ENCODE peak calls at places on chromosomes 7 and 10, in seven cellular contexts. One of them, this sample, is unnamed.

GRCh38 chr7:102173669-102174068 is 113.0 kb upstream of the SH2B2 start:
- DNase-seq in heart right ventricle: no peak
- DNase-seq in fibroblast of lung: no peak
- DNase-seq in left ventricle myocardium inferior: no peak
- DNase-seq in Caco-2: no peak
- DNase-seq in brain microvascular endothelial cell: no peak
- DNase-seq in thoracic aorta: no peak
- DNase-seq in this sample: no peak

GRCh38 chr7:14125998-14126397 is 136.5 kb upstream of the ETV1 start:
- DNase-seq in left ventricle myocardium inferior: no peak
- DNase-seq in fibroblast of lung: no peak
- DNase-seq in heart right ventricle: no peak
- DNase-seq in Caco-2: peak
- DNase-seq in thoracic aorta: no peak
- DNase-seq in brain microvascular endothelial cell: peak
- DNase-seq in this sample: no peak

GRCh38 chr7:30330134-30331111 is 46.0 kb downstream of the ZNRF2 start:
- DNase-seq in fibroblast of lung: peak
- DNase-seq in heart right ventricle: no peak
- DNase-seq in thoracic aorta: no peak
- DNase-seq in Caco-2: no peak
- DNase-seq in left ventricle myocardium inferior: no peak
- DNase-seq in brain microvascular endothelial cell: no peak
- DNase-seq in this sample: no peak

GRCh38 chr10:122829454-122829853 is 16.2 kb downstream of the CUZD1 start:
- DNase-seq in Caco-2: no peak
- DNase-seq in thoracic aorta: no peak
- DNase-seq in fibroblast of lung: no peak
- DNase-seq in brain microvascular endothelial cell: no peak
- DNase-seq in heart right ventricle: no peak
- DNase-seq in left ventricle myocardium inferior: no peak
- DNase-seq in this sample: no peak

GRCh38 chr7:130090745-130091532 is 20.6 kb downstream of the KLHDC10 start:
- DNase-seq in brain microvascular endothelial cell: no peak
- DNase-seq in thoracic aorta: no peak
- DNase-seq in heart right ventricle: no peak
- DNase-seq in left ventricle myocardium inferior: no peak
- DNase-seq in Caco-2: no peak
- DNase-seq in fibroblast of lung: no peak
- DNase-seq in this sample: no peak

GRCh38 chr10:103147645-103148044 is 45.4 kb downstream of the NT5C2 start:
- DNase-seq in Caco-2: no peak
- DNase-seq in brain microvascular endothelial cell: no peak
- DNase-seq in fibroblast of lung: no peak
- DNase-seq in left ventricle myocardium inferior: no peak
- DNase-seq in thoracic aorta: no peak
- DNase-seq in heart right ventricle: no peak
- DNase-seq in this sample: no peak

GRCh38 chr7:151865070-151865670 is 11.7 kb downstream of the PRKAG2 start:
- DNase-seq in fibroblast of lung: no peak
- DNase-seq in brain microvascular endothelial cell: no peak
- DNase-seq in Caco-2: no peak
- DNase-seq in thoracic aorta: no peak
- DNase-seq in left ventricle myocardium inferior: no peak
- DNase-seq in heart right ventricle: no peak
- DNase-seq in this sample: no peak

GRCh38 chr10:57788117-57788516 is 479.6 kb downstream of the IPMK start:
- DNase-seq in heart right ventricle: no peak
- DNase-seq in brain microvascular endothelial cell: no peak
- DNase-seq in fibroblast of lung: no peak
- DNase-seq in thoracic aorta: no peak
- DNase-seq in left ventricle myocardium inferior: no peak
- DNase-seq in Caco-2: no peak
- DNase-seq in this sample: no peak

GRCh38 chr10:87596351-87596750 is 63.3 kb upstream of the PAPSS2 start:
- DNase-seq in left ventricle myocardium inferior: no peak
- DNase-seq in brain microvascular endothelial cell: no peak
- DNase-seq in thoracic aorta: no peak
- DNase-seq in fibroblast of lung: no peak
- DNase-seq in heart right ventricle: no peak
- DNase-seq in Caco-2: no peak
- DNase-seq in this sample: no peak

GRCh38 chr10:126686271-126686670 is 15.8 kb upstream of the C10orf90 start:
- DNase-seq in brain microvascular endothelial cell: no peak
- DNase-seq in left ventricle myocardium inferior: no peak
- DNase-seq in thoracic aorta: no peak
- DNase-seq in fibroblast of lung: no peak
- DNase-seq in Caco-2: no peak
- DNase-seq in heart right ventricle: no peak
- DNase-seq in this sample: no peak

GRCh38 chr7:84058311-84059076 is 136.1 kb downstream of the SEMA3A start:
- DNase-seq in thoracic aorta: no peak
- DNase-seq in brain microvascular endothelial cell: peak
- DNase-seq in left ventricle myocardium inferior: no peak
- DNase-seq in heart right ventricle: no peak
- DNase-seq in Caco-2: no peak
- DNase-seq in fibroblast of lung: peak
- DNase-seq in this sample: no peak

GRCh38 chr7:30975257-30975899 is 11.6 kb downstream of the GHRHR start:
- DNase-seq in left ventricle myocardium inferior: no peak
- DNase-seq in fibroblast of lung: no peak
- DNase-seq in heart right ventricle: no peak
- DNase-seq in Caco-2: no peak
- DNase-seq in thoracic aorta: no peak
- DNase-seq in brain microvascular endothelial cell: no peak
- DNase-seq in this sample: no peak

GRCh38 chr7:112160771-112161150 is 45.4 kb downstream of the DOCK4 start:
- DNase-seq in Caco-2: no peak
- DNase-seq in left ventricle myocardium inferior: no peak
- DNase-seq in thoracic aorta: no peak
- DNase-seq in heart right ventricle: no peak
- DNase-seq in brain microvascular endothelial cell: no peak
- DNase-seq in fibroblast of lung: no peak
- DNase-seq in this sample: no peak

GRCh38 chr10:86747796-86748581 is 8.4 kb upstream of the BMPR1A start:
- DNase-seq in heart right ventricle: no peak
- DNase-seq in thoracic aorta: no peak
- DNase-seq in Caco-2: no peak
- DNase-seq in brain microvascular endothelial cell: no peak
- DNase-seq in left ventricle myocardium inferior: no peak
- DNase-seq in fibroblast of lung: peak
- DNase-seq in this sample: no peak

GRCh38 chr10:43336641-43337318 is 34.7 kb upstream of the FXYD4 start:
- DNase-seq in brain microvascular endothelial cell: no peak
- DNase-seq in thoracic aorta: no peak
- DNase-seq in heart right ventricle: no peak
- DNase-seq in Caco-2: peak
- DNase-seq in fibroblast of lung: no peak
- DNase-seq in left ventricle myocardium inferior: no peak
- DNase-seq in this sample: no peak

DNA sequence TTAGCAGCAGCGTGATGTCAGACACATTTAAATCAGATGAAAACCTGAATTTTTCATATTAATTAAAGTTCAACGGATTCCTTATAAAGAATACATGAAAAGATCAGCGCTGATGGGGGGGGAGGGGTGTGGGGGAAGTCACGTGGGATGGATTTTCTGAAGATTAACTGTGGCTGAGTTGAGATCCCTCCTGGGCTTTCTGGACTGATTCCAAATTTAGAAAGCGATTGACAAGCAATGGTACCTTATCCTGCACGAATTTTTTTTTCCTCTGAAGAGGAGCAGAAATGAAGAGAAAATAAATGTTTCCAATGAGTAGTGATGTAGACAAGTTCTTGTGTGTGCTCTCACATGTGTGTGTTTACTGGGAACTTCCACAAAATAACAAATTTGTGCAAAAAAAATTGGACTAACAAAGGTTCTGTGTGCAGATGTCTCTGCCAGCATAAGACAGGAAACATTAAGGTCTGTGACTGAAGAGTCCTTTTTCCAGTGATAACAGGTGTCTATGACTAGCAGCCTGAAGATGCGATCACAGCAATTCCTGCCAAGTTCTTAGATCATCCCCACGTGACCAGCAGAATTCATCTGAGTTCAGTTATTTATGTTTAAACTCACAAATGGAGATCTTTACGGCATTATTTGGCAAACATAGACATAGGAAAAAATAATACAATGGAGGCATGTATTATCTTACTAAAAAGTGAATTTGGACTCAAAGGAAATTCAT is 585.2 kb upstream of the CELF2 start:
- DNase-seq in heart right ventricle: no peak
- DNase-seq in thoracic aorta: no peak
- DNase-seq in brain microvascular endothelial cell: no peak
- DNase-seq in left ventricle myocardium inferior: no peak
- DNase-seq in Caco-2: no peak
- DNase-seq in fibroblast of lung: peak
- DNase-seq in this sample: no peak
- TF ChIP-seq CTCF in heart right ventricle: no peak
- TF ChIP-seq CTCF in thoracic aorta: no peak
- TF ChIP-seq CTCF in brain microvascular endothelial cell: no peak
- TF ChIP-seq CTCF in left ventricle myocardium inferior: no peak
- TF ChIP-seq CTCF in Caco-2: no peak
- TF ChIP-seq CTCF in fibroblast of lung: no peak
- TF ChIP-seq CTCF in this sample: no peak

DNA sequence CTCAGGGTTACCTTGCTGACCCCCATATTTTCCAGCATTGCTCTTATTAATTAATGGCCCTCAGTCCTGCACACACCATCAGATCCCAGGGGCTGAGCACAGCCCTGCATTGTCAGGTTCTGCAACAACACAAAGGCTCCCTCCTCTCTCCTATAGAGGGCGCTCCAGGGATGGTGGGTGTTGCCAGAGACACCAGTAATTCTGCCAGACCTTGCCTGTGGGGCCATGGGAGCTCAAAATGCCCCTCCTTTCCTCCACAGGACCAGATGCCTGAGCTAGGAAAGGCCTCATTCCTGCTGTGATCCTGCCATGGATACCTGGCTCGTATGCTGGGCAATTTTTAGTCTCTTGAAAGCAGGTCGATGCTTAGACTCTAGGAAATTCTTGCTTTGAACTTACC is 42.8 kb upstream of the PRSS58 start:
- DNase-seq in thoracic aorta: no peak
- DNase-seq in heart right ventricle: no peak
- DNase-seq in Caco-2: peak
- DNase-seq in fibroblast of lung: no peak
- DNase-seq in left ventricle myocardium inferior: no peak
- DNase-seq in brain microvascular endothelial cell: no peak
- DNase-seq in this sample: no peak
- TF ChIP-seq CTCF in thoracic aorta: no peak
- TF ChIP-seq CTCF in heart right ventricle: no peak
- TF ChIP-seq CTCF in Caco-2: peak
- TF ChIP-seq CTCF in fibroblast of lung: no peak
- TF ChIP-seq CTCF in left ventricle myocardium inferior: no peak
- TF ChIP-seq CTCF in brain microvascular endothelial cell: peak
- TF ChIP-seq CTCF in this sample: no peak

DNA sequence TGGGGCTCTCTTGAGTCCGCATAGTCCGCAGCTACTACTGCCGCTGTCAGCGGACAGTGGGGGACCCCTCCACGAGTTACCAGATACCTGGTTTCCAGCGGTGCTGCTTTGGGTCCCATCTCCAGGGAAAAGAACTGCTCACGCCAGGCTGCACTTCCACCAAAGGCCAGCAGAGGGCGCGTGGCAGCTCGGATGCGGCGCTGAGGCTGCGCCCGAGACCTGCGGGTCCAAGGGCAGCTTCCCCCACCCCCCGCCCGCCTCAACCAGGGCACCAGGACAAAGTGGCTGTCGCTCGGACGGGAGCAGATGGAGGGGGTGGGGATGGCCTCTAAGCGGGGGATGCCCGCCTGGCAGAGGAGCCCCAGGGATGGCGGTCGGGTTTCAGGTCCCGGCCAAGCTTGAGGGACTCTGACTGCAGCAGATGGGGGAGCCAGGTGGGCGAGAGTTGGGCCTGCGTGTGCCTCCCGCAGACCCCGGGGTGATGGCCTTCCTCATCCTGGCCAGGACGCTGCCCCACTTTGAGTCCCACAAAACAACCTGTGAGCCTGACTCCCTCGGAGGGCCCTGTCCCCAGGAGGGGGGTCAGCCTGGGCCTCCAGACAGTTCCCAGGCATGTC is 23.8 kb upstream of the ZNF735 start:
- DNase-seq in heart right ventricle: peak
- DNase-seq in brain microvascular endothelial cell: no peak
- DNase-seq in fibroblast of lung: no peak
- DNase-seq in left ventricle myocardium inferior: no peak
- DNase-seq in thoracic aorta: no peak
- DNase-seq in Caco-2: peak
- DNase-seq in this sample: no peak
- TF ChIP-seq CTCF in heart right ventricle: peak
- TF ChIP-seq CTCF in brain microvascular endothelial cell: peak
- TF ChIP-seq CTCF in fibroblast of lung: peak
- TF ChIP-seq CTCF in left ventricle myocardium inferior: peak
- TF ChIP-seq CTCF in thoracic aorta: peak
- TF ChIP-seq CTCF in Caco-2: peak
- TF ChIP-seq CTCF in this sample: peak

GRCh38 chr10:101393378-101393777 is 39.4 kb downstream of the BTRC start:
- DNase-seq in heart right ventricle: no peak
- DNase-seq in Caco-2: no peak
- DNase-seq in left ventricle myocardium inferior: no peak
- DNase-seq in fibroblast of lung: no peak
- DNase-seq in brain microvascular endothelial cell: no peak
- DNase-seq in thoracic aorta: no peak
- DNase-seq in this sample: peak

GRCh38 chr10:101385866-101386658 is 32.1 kb downstream of the BTRC start:
- DNase-seq in Caco-2: no peak
- DNase-seq in brain microvascular endothelial cell: no peak
- DNase-seq in fibroblast of lung: peak
- DNase-seq in thoracic aorta: no peak
- DNase-seq in left ventricle myocardium inferior: no peak
- DNase-seq in heart right ventricle: no peak
- DNase-seq in this sample: peak

GRCh38 chr10:101389986-101390531 is 36.1 kb downstream of the BTRC start:
- DNase-seq in brain microvascular endothelial cell: no peak
- DNase-seq in heart right ventricle: no peak
- DNase-seq in thoracic aorta: no peak
- DNase-seq in Caco-2: no peak
- DNase-seq in fibroblast of lung: no peak
- DNase-seq in left ventricle myocardium inferior: no peak
- DNase-seq in this sample: peak

GRCh38 chr10:101386659-101387259 is 32.8 kb downstream of the BTRC start:
- DNase-seq in fibroblast of lung: no peak
- DNase-seq in Caco-2: no peak
- DNase-seq in left ventricle myocardium inferior: no peak
- DNase-seq in thoracic aorta: no peak
- DNase-seq in heart right ventricle: no peak
- DNase-seq in brain microvascular endothelial cell: no peak
- DNase-seq in this sample: no peak

DNA sequence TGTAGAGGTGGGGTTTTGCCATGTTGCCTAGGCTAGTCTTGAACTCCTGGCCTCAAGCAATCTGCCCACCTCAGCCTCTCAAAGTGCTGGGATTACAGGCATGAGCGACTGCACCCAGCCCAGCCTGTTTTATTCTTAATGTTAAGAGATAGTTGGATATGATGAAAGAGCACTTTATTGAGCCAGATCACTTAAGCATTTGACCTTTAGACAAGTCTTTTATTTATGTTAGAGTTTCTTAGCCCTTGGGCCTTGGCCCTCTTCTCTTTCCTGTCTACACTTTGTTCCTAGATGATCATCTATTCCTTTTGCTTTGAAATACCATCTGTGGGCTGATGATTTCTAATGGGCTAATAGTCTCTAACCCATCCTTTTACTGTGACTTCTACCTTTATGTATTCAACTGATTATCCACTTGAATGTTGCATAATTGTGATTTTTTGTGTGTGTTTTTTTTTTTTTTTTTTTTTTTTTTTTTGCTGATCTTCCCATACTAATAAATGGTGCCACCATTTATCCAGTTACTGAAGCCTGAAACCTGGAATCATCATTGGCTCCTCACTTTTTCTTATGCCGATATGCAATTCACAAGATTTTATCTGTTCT is 34.8 kb downstream of the BTRC start:
- DNase-seq in fibroblast of lung: peak
- DNase-seq in brain microvascular endothelial cell: no peak
- DNase-seq in heart right ventricle: no peak
- DNase-seq in thoracic aorta: no peak
- DNase-seq in Caco-2: no peak
- DNase-seq in left ventricle myocardium inferior: no peak
- DNase-seq in this sample: peak
- TF ChIP-seq CTCF in fibroblast of lung: no peak
- TF ChIP-seq CTCF in brain microvascular endothelial cell: no peak
- TF ChIP-seq CTCF in heart right ventricle: no peak
- TF ChIP-seq CTCF in thoracic aorta: no peak
- TF ChIP-seq CTCF in Caco-2: no peak
- TF ChIP-seq CTCF in left ventricle myocardium inferior: no peak
- TF ChIP-seq CTCF in this sample: no peak